ENCODE peak calls at places on chromosome 11, in seven cellular contexts. I is HT1080; N is body of pancreas; J is sigmoid colon; E is bronchial epithelial cell; P is activated CD4-positive, alpha-beta T cell treated with anti-CD3 and anti-CD28 coated beads, Interleukin-2, amount 10 ng/mL, durations not matched to agents 7 days and 5 days; M is T-helper 2 cell. T is an unnamed sample.

GRCh38 chr11:44101098-44101497 is 5.6 kb downstream of the EXT2 start:
- DNase-seq in E (no peak), P (no peak), M (no peak), J (no peak), I (no peak), N (no peak), T (no peak)

GRCh38 chr11:78253797-78254196 is 65.1 kb downstream of the USP35 start:
- DNase-seq in M (no peak), I (peak; percentile 76), J (no peak), E (peak; percentile 44), P (no peak), N (no peak), T (no peak)

GRCh38 chr11:954392-955144 is 28.9 kb downstream of the AP2A2 start:
- DNase-seq in P (no peak), I (no peak), N (no peak), J (no peak), E (no peak), M (no peak), T (no peak)

GRCh38 chr11:100801225-100801999 is 114.3 kb downstream of the ARHGAP42 start:
- DNase-seq in N (no peak), E (no peak), M (no peak), J (no peak), P (no peak), I (no peak), T (no peak)

GRCh38 chr11:2890466-2891241 is 5.1 kb upstream of the CDKN1C start:
- DNase-seq in I (no peak), M (no peak), P (no peak), E (no peak), N (peak; percentile 89), J (peak; percentile 91), T (no peak)

GRCh38 chr11:34654491-34655334 is 33.8 kb downstream of the EHF start:
- DNase-seq in I (peak; percentile 89), P (no peak), J (no peak), E (peak; percentile 77), N (peak; percentile 88), M (no peak), T (peak; percentile 77)

GRCh38 chr11:9529333-9529648 is 44.2 kb upstream of the WEE1 start:
- DNase-seq in I (no peak), J (no peak), M (no peak), N (peak; percentile 20), P (no peak), E (no peak), T (no peak)

GRCh38 chr11:65456418-65456817 is 33.8 kb downstream of the NEAT1 start:
- DNase-seq in E (no peak), I (no peak), N (no peak), P (no peak), J (no peak), M (no peak), T (no peak)

GRCh38 chr11:8665222-8665621 is 17.2 kb downstream of the TRIM66 start:
- DNase-seq in M (no peak), J (no peak), E (no peak), N (no peak), I (no peak), P (no peak), T (no peak)

T was measured in HL-60.